ENCODE peak calls at places on chromosomes 11 and 22, in seven cellular contexts. One of them, this sample, is unnamed.

GRCh38 chr22:24772493-24773220 is 1.9 kb downstream of the PIWIL3 start:
- DNase-seq in neural progenitor cell: peak
- DNase-seq in CD4-positive, alpha-beta T cell: no peak
- DNase-seq in A549: peak
- DNase-seq in CD8-positive, alpha-beta memory T cell: no peak
- DNase-seq in lower lobe of right lung: no peak
- DNase-seq in pancreas: no peak
- DNase-seq in this sample: no peak

GRCh38 chr11:119907934-119908760 is 179.1 kb upstream of the NECTIN1 start:
- DNase-seq in neural progenitor cell: no peak
- DNase-seq in CD4-positive, alpha-beta T cell: no peak
- DNase-seq in CD8-positive, alpha-beta memory T cell: no peak
- DNase-seq in lower lobe of right lung: no peak
- DNase-seq in pancreas: no peak
- DNase-seq in A549: no peak
- DNase-seq in this sample: no peak

GRCh38 chr11:111745719-111746504 is 20.3 kb downstream of the PPP2R1B start:
- DNase-seq in lower lobe of right lung: no peak
- DNase-seq in CD8-positive, alpha-beta memory T cell: no peak
- DNase-seq in neural progenitor cell: no peak
- DNase-seq in A549: no peak
- DNase-seq in CD4-positive, alpha-beta T cell: no peak
- DNase-seq in pancreas: no peak
- DNase-seq in this sample: no peak

GRCh38 chr11:35083181-35084061 is 55.5 kb upstream of the CD44 start:
- DNase-seq in neural progenitor cell: peak
- DNase-seq in pancreas: peak
- DNase-seq in lower lobe of right lung: peak
- DNase-seq in A549: peak
- DNase-seq in CD4-positive, alpha-beta T cell: peak
- DNase-seq in CD8-positive, alpha-beta memory T cell: peak
- DNase-seq in this sample: no peak

GRCh38 chr11:111939836-111940604 is 2.9 kb downstream of the DIXDC1 start:
- DNase-seq in neural progenitor cell: no peak
- DNase-seq in CD4-positive, alpha-beta T cell: no peak
- DNase-seq in CD8-positive, alpha-beta memory T cell: no peak
- DNase-seq in lower lobe of right lung: no peak
- DNase-seq in A549: no peak
- DNase-seq in pancreas: no peak
- DNase-seq in this sample: no peak

GRCh38 chr11:27087425-27087824 is 46.8 kb downstream of the BBOX1 start:
- DNase-seq in A549: no peak
- DNase-seq in pancreas: no peak
- DNase-seq in lower lobe of right lung: no peak
- DNase-seq in neural progenitor cell: no peak
- DNase-seq in CD4-positive, alpha-beta T cell: no peak
- DNase-seq in CD8-positive, alpha-beta memory T cell: no peak
- DNase-seq in this sample: no peak

GRCh38 chr11:100557830-100558611 is 129.1 kb upstream of the ARHGAP42 start:
- DNase-seq in pancreas: no peak
- DNase-seq in A549: no peak
- DNase-seq in lower lobe of right lung: no peak
- DNase-seq in neural progenitor cell: no peak
- DNase-seq in CD8-positive, alpha-beta memory T cell: no peak
- DNase-seq in CD4-positive, alpha-beta T cell: no peak
- DNase-seq in this sample: no peak

GRCh38 chr11:66119348-66120133 is 49.5 kb downstream of the PACS1 start:
- DNase-seq in lower lobe of right lung: no peak
- DNase-seq in pancreas: no peak
- DNase-seq in A549: peak
- DNase-seq in CD8-positive, alpha-beta memory T cell: no peak
- DNase-seq in CD4-positive, alpha-beta T cell: no peak
- DNase-seq in neural progenitor cell: peak
- DNase-seq in this sample: no peak

GRCh38 chr11:9906043-9906791 is 242.3 kb downstream of the SWAP70 start:
- DNase-seq in A549: peak
- DNase-seq in CD4-positive, alpha-beta T cell: no peak
- DNase-seq in neural progenitor cell: peak
- DNase-seq in CD8-positive, alpha-beta memory T cell: no peak
- DNase-seq in pancreas: no peak
- DNase-seq in lower lobe of right lung: no peak
- DNase-seq in this sample: no peak

GRCh38 chr11:3894128-3894731 is 38.8 kb downstream of the STIM1 start:
- DNase-seq in lower lobe of right lung: peak
- DNase-seq in CD4-positive, alpha-beta T cell: no peak
- DNase-seq in neural progenitor cell: no peak
- DNase-seq in CD8-positive, alpha-beta memory T cell: peak
- DNase-seq in A549: no peak
- DNase-seq in pancreas: no peak
- DNase-seq in this sample: no peak

GRCh38 chr11:68457898-68458249 is 2.7 kb upstream of the PPP6R3 start:
- DNase-seq in neural progenitor cell: no peak
- DNase-seq in pancreas: no peak
- DNase-seq in CD8-positive, alpha-beta memory T cell: no peak
- DNase-seq in CD4-positive, alpha-beta T cell: no peak
- DNase-seq in lower lobe of right lung: peak
- DNase-seq in A549: no peak
- DNase-seq in this sample: no peak

GRCh38 chr11:46389450-46390330 is 1.9 kb downstream of the CHRM4 start:
- DNase-seq in CD8-positive, alpha-beta memory T cell: no peak
- DNase-seq in CD4-positive, alpha-beta T cell: peak
- DNase-seq in neural progenitor cell: peak
- DNase-seq in pancreas: peak
- DNase-seq in A549: peak
- DNase-seq in lower lobe of right lung: peak
- DNase-seq in this sample: no peak

GRCh38 chr11:14852571-14853177 is 39.4 kb downstream of the CYP2R1 start:
- DNase-seq in pancreas: peak
- DNase-seq in CD8-positive, alpha-beta memory T cell: no peak
- DNase-seq in lower lobe of right lung: no peak
- DNase-seq in A549: no peak
- DNase-seq in neural progenitor cell: no peak
- DNase-seq in CD4-positive, alpha-beta T cell: no peak
- DNase-seq in this sample: no peak

GRCh38 chr22:37018815-37019308 is 385 bp downstream of the TST start:
- DNase-seq in lower lobe of right lung: peak
- DNase-seq in A549: no peak
- DNase-seq in CD4-positive, alpha-beta T cell: no peak
- DNase-seq in pancreas: peak
- DNase-seq in CD8-positive, alpha-beta memory T cell: no peak
- DNase-seq in neural progenitor cell: peak
- DNase-seq in this sample: no peak

GRCh38 chr11:26227311-26227710 is 104.6 kb upstream of the ANO3 start:
- DNase-seq in lower lobe of right lung: no peak
- DNase-seq in A549: peak
- DNase-seq in CD4-positive, alpha-beta T cell: no peak
- DNase-seq in CD8-positive, alpha-beta memory T cell: no peak
- DNase-seq in pancreas: no peak
- DNase-seq in neural progenitor cell: peak
- DNase-seq in this sample: no peak

GRCh38 chr11:85823816-85824215 is 12.9 kb upstream of the SYTL2 start:
- DNase-seq in neural progenitor cell: no peak
- DNase-seq in lower lobe of right lung: no peak
- DNase-seq in A549: no peak
- DNase-seq in CD8-positive, alpha-beta memory T cell: peak
- DNase-seq in pancreas: no peak
- DNase-seq in CD4-positive, alpha-beta T cell: peak
- DNase-seq in this sample: no peak

GRCh38 chr11:33912405-33913361 is 20.8 kb upstream of the LMO2 start:
- DNase-seq in A549: peak
- DNase-seq in CD8-positive, alpha-beta memory T cell: no peak
- DNase-seq in CD4-positive, alpha-beta T cell: no peak
- DNase-seq in lower lobe of right lung: no peak
- DNase-seq in neural progenitor cell: peak
- DNase-seq in pancreas: no peak
- DNase-seq in this sample: no peak

GRCh38 chr11:80899381-80899780 is 1458.6 kb upstream of the TENM4 start:
- DNase-seq in CD8-positive, alpha-beta memory T cell: no peak
- DNase-seq in A549: no peak
- DNase-seq in CD4-positive, alpha-beta T cell: no peak
- DNase-seq in neural progenitor cell: no peak
- DNase-seq in lower lobe of right lung: no peak
- DNase-seq in pancreas: no peak
- DNase-seq in this sample: no peak

GRCh38 chr22:21947040-21948014 is 5.3 kb downstream of the PPM1F start:
- DNase-seq in neural progenitor cell: peak
- DNase-seq in CD4-positive, alpha-beta T cell: no peak
- DNase-seq in lower lobe of right lung: no peak
- DNase-seq in CD8-positive, alpha-beta memory T cell: no peak
- DNase-seq in pancreas: no peak
- DNase-seq in A549: no peak
- DNase-seq in this sample: no peak
- H3K27ac ChIP-seq in neural progenitor cell: no peak
- H3K27ac ChIP-seq in CD4-positive, alpha-beta T cell: no peak
- H3K27ac ChIP-seq in lower lobe of right lung: peak
- H3K27ac ChIP-seq in CD8-positive, alpha-beta memory T cell: peak
- H3K27ac ChIP-seq in pancreas: no peak
- H3K27ac ChIP-seq in A549: no peak
- H3K27ac ChIP-seq in this sample: peak

DNA sequence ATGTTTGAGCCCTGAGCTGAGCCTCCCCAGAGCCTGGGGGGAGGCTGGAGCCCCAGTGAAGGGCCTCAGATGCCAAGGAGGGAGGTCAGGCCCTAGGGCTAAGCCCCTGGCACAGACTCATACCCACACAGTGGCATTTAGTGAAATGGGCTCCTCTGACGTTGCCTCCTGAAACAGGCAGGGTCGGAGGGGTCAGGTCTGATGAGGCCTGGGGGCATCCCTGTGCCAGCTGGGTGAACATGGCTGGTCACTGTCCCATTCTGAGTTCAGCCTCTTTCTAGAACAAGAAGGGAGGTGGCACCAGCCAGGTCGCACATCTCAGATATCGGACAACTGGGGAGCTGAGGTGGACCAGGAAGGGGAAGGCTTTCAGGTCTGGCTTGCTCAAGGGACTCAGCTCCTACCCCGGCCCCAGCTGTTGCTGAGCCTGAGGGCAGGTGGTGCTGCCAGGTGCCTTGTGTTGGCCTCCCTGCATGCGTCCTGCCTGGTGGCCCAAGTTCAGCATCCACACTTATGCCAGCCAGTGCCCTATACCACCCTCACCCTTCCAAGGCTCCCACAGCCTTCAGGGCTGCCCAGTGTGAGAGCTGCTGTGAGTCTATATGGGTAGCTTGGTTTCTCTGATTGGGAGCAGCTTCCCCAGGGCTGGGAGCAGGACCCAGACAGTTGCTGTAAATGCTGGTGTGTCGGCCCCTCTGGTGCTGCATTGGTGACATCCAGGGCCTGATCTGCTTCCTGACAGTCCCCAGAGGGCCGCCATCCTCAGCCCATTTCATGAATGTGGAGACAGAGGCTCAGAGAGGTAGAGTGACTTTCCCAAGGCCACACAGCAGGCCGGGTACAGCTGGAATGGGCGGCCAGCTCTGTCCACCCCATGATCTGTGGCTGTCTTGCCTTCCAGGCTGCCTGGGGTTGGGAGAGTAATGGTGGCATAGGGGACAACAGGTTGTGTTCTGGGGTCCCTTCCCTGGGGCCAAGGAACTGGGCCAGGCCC is 32.8 kb upstream of the PPARA start:
- DNase-seq in CD8-positive, alpha-beta memory T cell: no peak
- DNase-seq in neural progenitor cell: no peak
- DNase-seq in lower lobe of right lung: no peak
- DNase-seq in pancreas: peak
- DNase-seq in A549: no peak
- DNase-seq in CD4-positive, alpha-beta T cell: no peak
- DNase-seq in this sample: no peak
- H3K27ac ChIP-seq in CD8-positive, alpha-beta memory T cell: no peak
- H3K27ac ChIP-seq in neural progenitor cell: no peak
- H3K27ac ChIP-seq in lower lobe of right lung: peak
- H3K27ac ChIP-seq in pancreas: no peak
- H3K27ac ChIP-seq in A549: peak
- H3K27ac ChIP-seq in CD4-positive, alpha-beta T cell: no peak
- H3K27ac ChIP-seq in this sample: no peak

GRCh38 chr11:133946018-133946417 is 10.8 kb downstream of the IGSF9B start:
- DNase-seq in A549: no peak
- DNase-seq in CD8-positive, alpha-beta memory T cell: no peak
- DNase-seq in neural progenitor cell: no peak
- DNase-seq in pancreas: no peak
- DNase-seq in lower lobe of right lung: no peak
- DNase-seq in CD4-positive, alpha-beta T cell: no peak
- DNase-seq in this sample: no peak
- H3K27ac ChIP-seq in A549: no peak
- H3K27ac ChIP-seq in CD8-positive, alpha-beta memory T cell: peak
- H3K27ac ChIP-seq in neural progenitor cell: no peak
- H3K27ac ChIP-seq in pancreas: no peak
- H3K27ac ChIP-seq in lower lobe of right lung: no peak
- H3K27ac ChIP-seq in CD4-positive, alpha-beta T cell: no peak
- H3K27ac ChIP-seq in this sample: no peak

GRCh38 chr11:61962213-61963015 is 5.0 kb downstream of the FTH1 start:
- DNase-seq in A549: peak
- DNase-seq in CD8-positive, alpha-beta memory T cell: peak
- DNase-seq in pancreas: peak
- DNase-seq in lower lobe of right lung: no peak
- DNase-seq in CD4-positive, alpha-beta T cell: no peak
- DNase-seq in neural progenitor cell: no peak
- DNase-seq in this sample: no peak
- H3K27ac ChIP-seq in A549: peak
- H3K27ac ChIP-seq in CD8-positive, alpha-beta memory T cell: no peak
- H3K27ac ChIP-seq in pancreas: no peak
- H3K27ac ChIP-seq in lower lobe of right lung: peak
- H3K27ac ChIP-seq in CD4-positive, alpha-beta T cell: no peak
- H3K27ac ChIP-seq in neural progenitor cell: no peak
- H3K27ac ChIP-seq in this sample: peak